ENCODE peak calls at places on chromosomes 4 and X, in four cellular contexts. Y is skeletal muscle cell, P is HFF-Myc, O is keratinocyte. W is an unnamed sample.

GRCh38 chr4:150244600-150244999 is 166.4 kb downstream of the DCLK2 start:
- DNase-seq in O (no peak), Y (no peak), P (no peak), W (no peak)

GRCh38 chr4:108051343-108051742 is 61.7 kb downstream of the HADH start:
- DNase-seq in P (no peak), O (no peak), Y (no peak), W (no peak)

GRCh38 chr4:182443070-182443469 is 199.9 kb downstream of the TENM3 start:
- DNase-seq in Y (no peak), P (no peak), O (no peak), W (no peak)

GRCh38 chr4:75698162-75698962 is 25.2 kb upstream of the G3BP2 start:
- DNase-seq in P (no peak), O (no peak), Y (no peak), W (peak; percentile 82)

GRCh38 chr4:126778348-126778747 is 854.4 kb upstream of the INTU start:
- DNase-seq in P (no peak), Y (no peak), O (no peak), W (no peak)

GRCh38 chrX:94288325-94288724 is 614.3 kb downstream of the FAM133A start:
- DNase-seq in Y (no peak), P (no peak), O (no peak), W (no peak)

GRCh38 chrX:43666301-43666912 is 10.3 kb downstream of the MAOA start:
- DNase-seq in O (no peak), Y (no peak), P (no peak), W (no peak)

GRCh38 chrX:50838820-50839600 is 25.0 kb upstream of the SHROOM4 start:
- DNase-seq in Y (no peak), O (no peak), P (no peak), W (no peak)

GRCh38 chr4:34422472-34422871 is 1821.8 kb downstream of the ARAP2 start:
- DNase-seq in Y (peak; percentile 8), O (no peak), P (peak; percentile 1), W (no peak)

GRCh38 chr4:91113130-91113706 is 986.0 kb downstream of the CCSER1 start:
- DNase-seq in P (no peak), O (no peak), Y (no peak), W (peak; percentile 52)

GRCh38 chrX:2664497-2664896 is 26.6 kb upstream of the CD99 start:
- DNase-seq in P (peak; percentile 55), O (no peak), Y (peak; percentile 49), W (no peak)

DNA sequence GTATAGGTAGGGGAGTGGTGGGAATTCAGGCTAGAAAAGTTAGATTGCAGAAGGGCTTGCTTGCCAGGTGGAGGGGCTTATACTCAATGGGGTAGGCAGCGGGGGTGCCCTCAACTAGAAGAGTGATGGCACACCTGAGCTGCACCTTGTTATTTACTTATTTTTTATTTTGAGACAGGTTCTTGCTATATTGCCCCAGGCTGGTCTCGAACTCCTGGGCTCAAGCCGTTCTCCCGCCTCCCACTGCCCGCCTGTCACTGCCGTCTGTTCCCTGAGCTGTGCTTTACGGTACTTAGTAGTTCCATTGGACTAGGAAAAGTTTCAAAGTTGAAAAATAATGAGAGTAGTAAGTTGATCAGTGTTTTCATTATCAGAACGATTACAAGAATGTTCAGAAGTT is 2.0 kb downstream of the ZFX start:
- DNase-seq in Y (no peak), P (no peak), O (no peak), W (no peak)
- H3K4me3 ChIP-seq in Y (peak overlapping the region; percentile 67), P (peak overlapping the region; percentile 67), O (peak overlapping the region; percentile 94), W (peak overlapping the region; percentile 85)

DNA sequence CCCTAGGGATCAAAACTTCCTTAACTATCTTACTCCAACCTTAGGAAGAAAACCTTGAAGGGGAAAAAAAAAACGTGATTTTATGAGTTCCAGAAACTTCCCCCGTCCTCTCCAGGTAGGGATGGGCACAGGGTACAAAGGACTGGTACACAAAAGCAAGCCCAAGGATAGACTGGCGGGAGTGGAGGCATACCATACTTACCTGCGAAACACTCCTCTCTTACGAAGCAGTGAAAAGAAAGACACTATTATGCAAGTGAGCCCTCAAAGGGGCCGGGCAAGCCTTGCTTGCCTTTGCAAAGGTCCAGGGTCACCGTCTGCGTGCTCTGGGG is 651 bp downstream of the TSPAN6 start:
- DNase-seq in O (no peak), P (no peak), Y (no peak), W (no peak)
- H3K4me3 ChIP-seq in O (peak overlapping the region; percentile 66), P (peak overlapping the region; percentile 62), Y (peak overlapping the region; percentile 66), W (no peak overlapping the region)

DNA sequence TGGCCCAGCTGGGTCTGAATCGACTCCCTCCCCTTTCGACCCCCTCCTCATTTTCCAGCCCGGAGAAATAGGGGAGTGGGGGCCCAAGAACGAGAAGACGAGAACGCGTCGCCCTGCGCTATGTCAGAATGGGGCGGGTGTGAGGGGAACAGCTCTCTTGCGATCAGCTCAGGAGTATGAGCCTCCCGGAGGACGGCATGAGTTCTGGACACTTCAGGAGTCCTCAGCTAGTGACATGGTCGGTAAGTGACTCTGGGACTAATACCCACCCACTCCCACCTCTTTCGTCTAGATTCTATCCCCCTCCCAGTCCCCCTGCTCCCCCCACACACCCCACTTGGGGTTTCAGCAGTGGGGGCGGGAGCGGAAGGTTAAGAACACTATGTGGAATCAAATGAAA is 944 bp downstream of the KLF8 start:
- DNase-seq in P (no peak), Y (no peak), O (no peak), W (peak; percentile 14)
- H3K4me3 ChIP-seq in P (no peak overlapping the region), Y (no peak overlapping the region), O (peak overlapping the region; percentile 41), W (peak overlapping the region; percentile 79)

DNA sequence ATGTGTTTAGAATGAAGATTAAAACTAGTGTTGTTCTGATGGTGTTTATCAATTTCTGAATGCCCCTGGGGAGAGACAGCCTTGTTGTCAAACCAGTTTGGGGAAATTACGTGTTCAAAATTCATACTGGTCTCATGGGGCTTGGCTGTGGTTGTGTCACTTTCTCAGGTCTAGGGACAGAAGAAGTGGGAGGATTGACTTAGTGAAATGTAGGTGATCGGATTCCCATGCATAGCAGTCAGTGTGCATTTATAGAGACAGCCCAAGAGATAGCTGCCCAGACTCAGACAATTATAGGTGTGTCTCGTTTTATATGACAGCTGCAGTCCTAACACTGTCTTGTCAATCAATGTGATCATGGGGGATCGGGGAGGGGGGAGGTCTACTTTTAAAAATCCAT is 94.4 kb upstream of the CLCN4 start:
- DNase-seq in O (no peak), Y (no peak), P (no peak), W (peak; percentile 34)
- H3K4me3 ChIP-seq in O (no peak overlapping the region), Y (no peak overlapping the region), P (no peak overlapping the region), W (no peak overlapping the region)

DNA sequence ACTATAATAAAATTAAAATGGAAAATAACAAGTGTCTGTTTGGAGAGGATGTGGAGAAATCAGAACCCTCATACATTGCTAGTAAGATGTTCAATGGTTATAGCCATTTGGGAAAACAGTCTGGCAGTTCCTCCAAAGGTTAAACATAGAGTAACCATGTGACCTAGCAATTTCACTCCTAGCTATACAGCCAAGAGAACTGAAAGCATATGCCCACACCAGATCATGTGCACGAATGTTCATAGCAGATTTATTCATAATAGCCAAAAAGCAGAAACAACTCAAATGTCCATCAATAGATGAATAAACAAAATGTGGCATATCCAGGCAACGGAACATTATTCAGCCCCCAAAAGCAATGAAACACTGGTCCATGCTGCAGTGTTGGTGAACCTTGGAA is 9.4 kb upstream of the CCNQ start:
- DNase-seq in Y (no peak), P (no peak), O (no peak), W (no peak)
- H3K4me3 ChIP-seq in Y (no peak overlapping the region), P (no peak overlapping the region), O (no peak overlapping the region), W (no peak overlapping the region)